ENCODE peak calls at places on chromosome 18, in ten cellular contexts. V is amniotic stem cell; A is AG10803; B is NCI-H1092 treated with DMSO at 0.1 percent for 48 hours; Q is HFFc6; K is CD4-positive, alpha-beta memory T cell; P is OCI-LY7; J is activated CD4-positive, alpha-beta T cell treated with anti-CD3 and anti-CD28 coated beads, Interleukin-2, amount 50 U/mL, for 1 hour; D is progenitor cell of endocrine pancreas; O is T-helper 9 cell. X is an unnamed sample.

GRCh38 chr18:42414756-42415454 is 459.9 kb downstream of the PIK3C3 start:
- DNase-seq in K (no peak), Q (no peak), V (no peak), A (peak), D (no peak), B (no peak), J (no peak), P (no peak), O (no peak), X (no peak)

GRCh38 chr18:49747876-49748275 is 65.5 kb downstream of the ACAA2 start:
- DNase-seq in Q (peak), B (no peak), O (no peak), A (no peak), K (no peak), P (no peak), V (no peak), D (no peak), J (no peak), X (no peak)

GRCh38 chr18:394276-394996 is 106.1 kb downstream of the COLEC12 start:
- DNase-seq in O (no peak), P (no peak), D (no peak), A (peak), V (no peak), J (no peak), K (no peak), B (peak), Q (no peak), X (no peak)

GRCh38 chr18:48433541-48433940 is 24.4 kb upstream of the ZBTB7C start:
- DNase-seq in J (no peak), B (no peak), V (no peak), O (no peak), K (no peak), D (no peak), P (no peak), Q (no peak), A (no peak), X (no peak)

GRCh38 chr18:60090170-60090569 is 190.4 kb downstream of the PMAIP1 start:
- DNase-seq in O (no peak), J (no peak), V (no peak), Q (no peak), P (peak), K (no peak), D (no peak), B (peak), A (peak), X (no peak)

GRCh38 chr18:59024829-59025228 is 114.9 kb upstream of the SEC11C start:
- DNase-seq in D (no peak), A (peak), O (no peak), B (no peak), J (no peak), V (peak), K (no peak), Q (peak), P (no peak), X (no peak)

GRCh38 chr18:80000877-80001276 is 12.5 kb upstream of the TXNL4A start:
- DNase-seq in O (no peak), V (no peak), Q (no peak), K (no peak), A (no peak), P (no peak), J (no peak), B (no peak), D (no peak), X (no peak)

GRCh38 chr18:64288446-64288845 is 139.6 kb upstream of the LINC00305 start:
- DNase-seq in D (no peak), Q (no peak), J (no peak), K (no peak), O (no peak), B (no peak), A (no peak), V (no peak), P (no peak), X (no peak)

GRCh38 chr18:76371301-76371700 is 123.7 kb downstream of the ZNF516 start:
- DNase-seq in V (no peak), B (no peak), J (no peak), P (no peak), Q (no peak), K (no peak), O (no peak), D (no peak), A (no peak), X (no peak)

GRCh38 chr18:42113529-42114191 is 158.6 kb downstream of the PIK3C3 start:
- DNase-seq in O (no peak), K (no peak), Q (no peak), D (no peak), B (no peak), P (no peak), V (peak), J (no peak), A (peak), X (no peak)

GRCh38 chr18:23276456-23276855 is 141.2 kb downstream of the CABLES1 start:
- DNase-seq in D (no peak), A (peak), B (no peak), P (no peak), J (no peak), K (no peak), V (no peak), O (no peak), Q (no peak), X (no peak)

GRCh38 chr18:23281626-23282436 is 146.5 kb downstream of the CABLES1 start:
- DNase-seq in B (no peak), V (peak), Q (peak), O (no peak), P (no peak), A (peak), D (no peak), J (no peak), K (no peak), X (no peak)

GRCh38 chr18:69778680-69779079 is 169.0 kb downstream of the CD226 start:
- DNase-seq in K (no peak), B (no peak), P (no peak), A (no peak), D (no peak), O (no peak), Q (no peak), V (no peak), J (no peak), X (no peak)

GRCh38 chr18:75221397-75221796 is 10.8 kb downstream of the TSHZ1 start:
- DNase-seq in A (no peak), P (no peak), B (peak), K (no peak), Q (no peak), D (no peak), V (no peak), J (no peak), O (no peak), X (no peak)

GRCh38 chr18:76699923-76700322 is 122.4 kb upstream of the ZNF236 start:
- DNase-seq in J (no peak), V (no peak), A (no peak), K (no peak), P (no peak), O (no peak), B (no peak), Q (no peak), D (no peak), X (no peak)

GRCh38 chr18:28723506-28723905 is 546.6 kb upstream of the CDH2 start:
- DNase-seq in K (no peak), D (no peak), Q (no peak), P (no peak), V (no peak), O (no peak), A (no peak), J (no peak), B (no peak), X (no peak)

GRCh38 chr18:8469793-8470192 is 139.4 kb upstream of the RAB12 start:
- DNase-seq in V (no peak), Q (peak), O (no peak), P (no peak), K (no peak), J (no peak), B (no peak), A (peak), D (no peak), X (no peak)

GRCh38 chr18:57833441-57834101 is 30.5 kb upstream of the ATP8B1 start:
- DNase-seq in D (no peak), J (no peak), A (peak), P (no peak), Q (no peak), V (no peak), B (no peak), O (no peak), K (no peak), X (no peak)

GRCh38 chr18:4750392-4751346 is 295.6 kb upstream of the DLGAP1 start:
- DNase-seq in A (no peak), V (no peak), O (no peak), J (no peak), P (no peak), K (no peak), Q (no peak), B (no peak), D (no peak), X (no peak)

GRCh38 chr18:21163647-21164625 is 52.3 kb upstream of the ROCK1 start:
- DNase-seq in P (no peak), A (peak), O (no peak), J (no peak), D (no peak), K (no peak), V (peak), B (no peak), Q (peak), X (no peak)

GRCh38 chr18:62596145-62597005 is 73.5 kb downstream of the ZCCHC2 start:
- DNase-seq in D (peak), J (no peak), B (peak), V (no peak), A (peak), P (no peak), K (no peak), Q (no peak), O (no peak), X (no peak)

GRCh38 chr18:10245517-10246175 is 208.8 kb upstream of the APCDD1 start:
- DNase-seq in O (no peak), D (no peak), Q (no peak), K (no peak), V (no peak), J (no peak), B (no peak), A (no peak), P (no peak), X (no peak)

GRCh38 chr18:48131042-48131441 is 200.6 kb upstream of the SMAD2 start:
- DNase-seq in P (no peak), Q (no peak), A (no peak), O (no peak), B (no peak), K (no peak), D (no peak), J (no peak), V (no peak), X (no peak)

GRCh38 chr18:48828713-48829442 is 121.9 kb downstream of the SMAD7 start:
- DNase-seq in D (no peak), J (no peak), O (no peak), K (no peak), A (no peak), B (peak), P (no peak), Q (no peak), V (no peak), X (no peak)

GRCh38 chr18:58533771-58534170 is 95.1 kb downstream of the ALPK2 start:
- DNase-seq in D (no peak), P (no peak), O (no peak), B (no peak), K (no peak), Q (no peak), V (no peak), J (no peak), A (no peak), X (no peak)